ENCODE peak calls at places on chromosomes 3 and 15, in nine cellular contexts. A is tibial nerve; U is breast epithelium; H is CD4-positive, alpha-beta memory T cell; I is fibroblast of mammary gland; G is adrenal gland; E is IMR-90; S is psoas muscle; X is cardiac fibroblast. P is an unnamed sample.

GRCh38 chr15:52499506-52499905 is 29.2 kb downstream of the MYO5A start:
- DNase-seq in A (no peak), U (no peak), H (no peak), I (no peak), G (no peak), E (no peak), S (no peak), X (no peak), P (no peak)

GRCh38 chr3:123038751-123039150 is 11.2 kb upstream of the SEMA5B start:
- DNase-seq in A (no peak), U (no peak), H (no peak), I (no peak), G (no peak), E (no peak), S (no peak), X (no peak), P (no peak)

GRCh38 chr15:89749951-89750559 is 994 bp downstream of the MESP1 start:
- DNase-seq in A (no peak), U (no peak), H (no peak), I (no peak), G (no peak), E (no peak), S (no peak), X (no peak), P (no peak)

GRCh38 chr3:122671543-122671942 is 9.1 kb upstream of the PARP14 start:
- DNase-seq in A (no peak), U (no peak), H (no peak), I (no peak), G (no peak), E (no peak), S (no peak), X (no peak), P (no peak)

GRCh38 chr3:128479558-128480086 is 12.9 kb upstream of the DNAJB8 start:
- DNase-seq in A (no peak), U (no peak), H (no peak), I (no peak), G (no peak), E (no peak), S (no peak), X (no peak), P (no peak)

GRCh38 chr15:56877591-56877990 is 40.9 kb upstream of the TCF12 start:
- DNase-seq in A (no peak), U (no peak), H (no peak), I (no peak), G (no peak), E (no peak), S (no peak), X (peak; percentile 21), P (no peak)

GRCh38 chr3:115151921-115152320 is 4.8 kb upstream of the ZBTB20 start:
- DNase-seq in A (no peak), U (no peak), H (no peak), I (no peak), G (no peak), E (no peak), S (no peak), X (no peak), P (no peak)

GRCh38 chr15:52021128-52021671 is 2.2 kb downstream of the MAPK6 start:
- DNase-seq in A (peak; percentile 16), U (peak; percentile 34), H (peak; percentile 39), I (peak; percentile 96), G (peak; percentile 56), E (peak; percentile 97), S (no peak), X (peak; percentile 93), P (peak; percentile 76)

GRCh38 chr3:173635826-173636225 is 238.3 kb downstream of the NLGN1 start:
- DNase-seq in A (no peak), U (no peak), H (no peak), I (no peak), G (no peak), E (no peak), S (no peak), X (no peak), P (no peak)

GRCh38 chr3:159273070-159273469 is 471.2 kb downstream of the MFSD1 start:
- DNase-seq in A (no peak), U (no peak), H (no peak), I (no peak), G (no peak), E (no peak), S (no peak), X (no peak), P (no peak)

GRCh38 chr3:111733154-111733553 is 125.9 kb upstream of the PHLDB2 start:
- DNase-seq in A (no peak), U (no peak), H (no peak), I (no peak), G (no peak), E (no peak), S (no peak), X (no peak), P (no peak)

GRCh38 chr15:28945626-28946215 is 59.9 kb downstream of the APBA2 start:
- DNase-seq in A (no peak), U (no peak), H (no peak), I (no peak), G (no peak), E (no peak), S (no peak), X (no peak), P (no peak)

GRCh38 chr3:66456711-66457173 is 44.1 kb downstream of the LRIG1 start:
- DNase-seq in A (no peak), U (no peak), H (no peak), I (no peak), G (no peak), E (no peak), S (peak; percentile 70), X (no peak), P (no peak)

GRCh38 chr3:56468184-56469106 is at the start of gene ERC2:
- DNase-seq in A (no peak), U (no peak), H (no peak), I (peak; percentile 4), G (peak; percentile 68), E (no peak), S (peak; percentile 53), X (peak; percentile 31), P (peak; percentile 45)

GRCh38 chr3:9884555-9885165 is 4.6 kb upstream of the CIDEC start:
- DNase-seq in A (peak; percentile 12), U (no peak), H (no peak), I (peak; percentile 96), G (peak; percentile 51), E (peak; percentile 84), S (no peak), X (peak; percentile 74), P (peak; percentile 70)

GRCh38 chr15:62495670-62496328 is 330.7 kb upstream of the C2CD4B start:
- DNase-seq in A (peak; percentile 32), U (no peak), H (no peak), I (peak; percentile 97), G (no peak), E (peak; percentile 94), S (no peak), X (peak; percentile 90), P (no peak)

GRCh38 chr3:71962561-71963240 is 177.8 kb upstream of the PROK2 start:
- DNase-seq in A (no peak), U (no peak), H (no peak), I (peak; percentile 89), G (no peak), E (peak; percentile 23), S (no peak), X (no peak), P (no peak)

GRCh38 chr3:2589336-2589969 is 490.8 kb downstream of the CNTN4 start:
- DNase-seq in A (no peak), U (no peak), H (no peak), I (no peak), G (no peak), E (no peak), S (no peak), X (no peak), P (no peak)

GRCh38 chr3:139248593-139249255 is 95.1 kb upstream of the MRPS22 start:
- DNase-seq in A (no peak), U (no peak), H (no peak), I (no peak), G (no peak), E (no peak), S (no peak), X (no peak), P (no peak)

GRCh38 chr15:96220657-96221056 is 109.8 kb upstream of the NR2F2 start:
- DNase-seq in A (no peak), U (no peak), H (no peak), I (no peak), G (no peak), E (no peak), S (no peak), X (no peak), P (no peak)

GRCh38 chr3:49807427-49808114 is 4.5 kb downstream of the INKA1 start:
- DNase-seq in A (no peak), U (no peak), H (no peak), I (no peak), G (no peak), E (no peak), S (no peak), X (peak; percentile 62), P (no peak)

GRCh38 chr3:49813497-49814174 is at the start of gene UBA7:
- DNase-seq in A (peak; percentile 18), U (peak; percentile 39), H (peak; percentile 53), I (peak; percentile 90), G (peak; percentile 43), E (peak; percentile 80), S (peak; percentile 65), X (peak; percentile 86), P (no peak)

GRCh38 chr3:49812916-49813496 is 747 bp downstream of the UBA7 start:
- DNase-seq in A (no peak), U (no peak), H (no peak), I (peak; percentile 6), G (no peak), E (no peak), S (no peak), X (no peak), P (no peak)
- H3K4me3 ChIP-seq in A (peak overlapping the region; percentile 46), U (peak overlapping the region; percentile 47), H (peak overlapping the region; percentile 60), I (peak overlapping the region; percentile 61), G (no peak overlapping the region), E (peak overlapping the region; percentile 55), S (peak overlapping the region; percentile 67), X (peak overlapping the region; percentile 56), P (peak overlapping the region; percentile 31)

DNA sequence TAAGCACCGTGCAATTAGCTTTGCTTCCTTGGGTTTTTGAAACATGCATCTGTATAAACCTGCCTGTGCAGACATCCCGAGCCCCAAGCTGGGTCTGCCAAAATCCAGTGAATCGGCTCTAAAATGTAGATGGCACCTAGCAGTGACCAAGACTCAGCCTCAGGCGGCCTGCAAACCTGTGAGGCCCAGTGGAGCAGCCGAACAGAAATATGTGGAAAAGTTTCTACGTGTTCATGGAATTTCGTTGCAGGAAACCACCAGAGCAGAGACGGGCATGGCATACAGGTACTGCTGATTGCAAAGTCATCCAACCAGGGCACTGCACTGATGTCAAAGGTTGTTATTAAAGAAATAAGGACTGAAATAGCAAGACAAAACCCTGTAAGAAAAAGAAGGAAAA is 22.8 kb downstream of the KCNAB1 start:
- DNase-seq in A (no peak), U (no peak), H (no peak), I (no peak), G (no peak), E (no peak), S (no peak), X (no peak), P (no peak)
- H3K4me3 ChIP-seq in A (no peak overlapping the region), U (no peak overlapping the region), H (no peak overlapping the region), I (no peak overlapping the region), G (no peak overlapping the region), E (no peak overlapping the region), S (peak overlapping the region; percentile 31), X (no peak overlapping the region), P (no peak overlapping the region)

GRCh38 chr15:40479024-40479423 is 8.2 kb downstream of the CHST14 start:
- DNase-seq in A (no peak), U (no peak), H (no peak), I (no peak), G (no peak), E (no peak), S (no peak), X (no peak), P (no peak)
- H3K4me3 ChIP-seq in A (no peak overlapping the region), U (no peak overlapping the region), H (no peak overlapping the region), I (no peak overlapping the region), G (no peak overlapping the region), E (no peak overlapping the region), S (no peak overlapping the region), X (no peak overlapping the region), P (no peak overlapping the region)

GRCh38 chr3:149371723-149372114 is 5.7 kb downstream of the TM4SF1 start:
- DNase-seq in A (no peak), U (no peak), H (no peak), I (no peak), G (no peak), E (no peak), S (no peak), X (no peak), P (no peak)
- H3K4me3 ChIP-seq in A (no peak overlapping the region), U (no peak overlapping the region), H (no peak overlapping the region), I (no peak overlapping the region), G (no peak overlapping the region), E (no peak overlapping the region), S (peak overlapping the region; percentile 33), X (no peak overlapping the region), P (no peak overlapping the region)

P was measured in SJSA1.